ENCODE peak calls at places on chromosomes 3 and 15, in five cellular contexts. N, S, W, Y and J are unnamed samples.

GRCh38 chr3:62833538-62833937 is 41.7 kb downstream of the CADPS start:
- DNase-seq in Y (no peak), N (no peak), S (no peak), W (no peak), J (no peak)

GRCh38 chr3:123383101-123384053 is 65.5 kb downstream of the ADCY5 start:
- DNase-seq in N (peak), Y (no peak), W (no peak), S (peak), J (no peak)

GRCh38 chr3:49151610-49152009 is 14.5 kb downstream of the CCDC71 start:
- DNase-seq in W (no peak), Y (no peak), N (no peak), S (no peak), J (no peak)

GRCh38 chr15:70521576-70522322 is 241.6 kb downstream of the UACA start:
- DNase-seq in Y (no peak), N (no peak), W (no peak), S (no peak), J (no peak)

GRCh38 chr3:186220365-186220764 is 111.5 kb upstream of the ETV5 start:
- DNase-seq in Y (no peak), W (no peak), N (no peak), S (no peak), J (no peak)

GRCh38 chr15:70289191-70289955 is 191.7 kb upstream of the TLE3 start:
- DNase-seq in Y (no peak), S (peak), W (no peak), N (no peak), J (no peak)

GRCh38 chr3:9792405-9793160 is at the start of the genes ARPC4 and TADA3:
- DNase-seq in W (peak), S (peak), N (peak), Y (peak), J (peak)

GRCh38 chr3:33211444-33211843 is 7.2 kb downstream of the SUSD5 start:
- DNase-seq in N (no peak), W (no peak), S (peak), Y (peak), J (no peak)

GRCh38 chr15:79640206-79640605 is 208.1 kb downstream of the MINAR1 start:
- DNase-seq in Y (peak), W (no peak), S (peak), N (peak), J (no peak)

GRCh38 chr15:93018574-93018973 is 70.4 kb downstream of the RGMA start:
- DNase-seq in S (no peak), W (no peak), N (no peak), Y (no peak), J (no peak)

GRCh38 chr3:136546718-136547117 is 205.5 kb downstream of the STAG1 start:
- DNase-seq in W (no peak), N (no peak), Y (no peak), S (no peak), J (no peak)

GRCh38 chr3:49182682-49183081 is 11.3 kb downstream of the KLHDC8B start:
- DNase-seq in S (no peak), Y (no peak), W (no peak), N (no peak), J (no peak)

GRCh38 chr3:107394502-107394901 is 17.3 kb downstream of the CCDC54 start:
- DNase-seq in N (no peak), Y (no peak), S (no peak), W (no peak), J (no peak)

GRCh38 chr3:185818267-185818875 is 6.5 kb downstream of the IGF2BP2 start:
- DNase-seq in S (no peak), N (no peak), W (no peak), Y (no peak), J (no peak)

GRCh38 chr15:89164712-89165211 is 56.6 kb downstream of the RLBP1 start:
- DNase-seq in W (no peak), N (peak), Y (no peak), S (no peak), J (no peak)

GRCh38 chr3:52036222-52036694 is 20.1 kb downstream of the DUSP7 start:
- DNase-seq in N (no peak), S (no peak), W (no peak), Y (no peak), J (no peak)

GRCh38 chr3:175105066-175105465 is 245.9 kb downstream of the NAALADL2 start:
- DNase-seq in Y (no peak), W (no peak), S (no peak), N (no peak), J (no peak)

GRCh38 chr3:52430416-52430810 is 14.5 kb downstream of the SEMA3G start:
- DNase-seq in Y (no peak), S (no peak), N (no peak), W (no peak), J (no peak)

GRCh38 chr3:32021748-32022147 is 40.2 kb downstream of the ZNF860 start:
- DNase-seq in S (no peak), N (no peak), W (no peak), Y (no peak), J (no peak)

GRCh38 chr15:77503764-77504163 is 83.1 kb downstream of the HMG20A start:
- DNase-seq in N (no peak), Y (no peak), W (no peak), S (no peak), J (no peak)

GRCh38 chr3:128084675-128085021 is 32.4 kb downstream of the SEC61A1 start:
- DNase-seq in W (no peak), N (no peak), Y (no peak), S (no peak), J (no peak)

GRCh38 chr15:65082303-65082958 is 5.9 kb downstream of the KBTBD13 start:
- DNase-seq in N (no peak), W (peak), S (no peak), Y (no peak), J (no peak)

GRCh38 chr15:52199271-52199670 is 8.1 kb upstream of the GNB5 start:
- DNase-seq in S (no peak), Y (no peak), N (no peak), W (no peak), J (no peak)